ENCODE peak calls at places on chromosomes 3 and 15, in four cellular contexts. I is prostate gland, N is heart left ventricle, R is breast epithelium. X is an unnamed sample.

GRCh38 chr3:37112987-37113386 is 61.4 kb downstream of the LRRFIP2 start:
- DNase-seq in I (no peak), N (no peak), R (no peak), X (no peak)

GRCh38 chr3:127673191-127674098 is 693 bp downstream of the ABTB1 start:
- DNase-seq in I (no peak), N (peak), R (peak), X (no peak)

GRCh38 chr15:32733276-32733675 is 15.5 kb downstream of the GREM1 start:
- DNase-seq in I (no peak), N (no peak), R (no peak), X (no peak)

GRCh38 chr3:173397161-173398110 is at the start of gene NLGN1:
- DNase-seq in I (peak), N (peak), R (peak), X (peak)

GRCh38 chr15:96544162-96544756 is 213.8 kb downstream of the NR2F2 start:
- DNase-seq in I (no peak), N (no peak), R (no peak), X (no peak)

GRCh38 chr3:164018500-164018899 is 1059.8 kb downstream of the SI start:
- DNase-seq in I (no peak), N (no peak), R (no peak), X (no peak)

GRCh38 chr15:50247819-50248650 is 17.5 kb downstream of the HDC start:
- DNase-seq in I (peak), N (no peak), R (no peak), X (no peak)

GRCh38 chr3:134656211-134656800 is 5.5 kb upstream of the KY start:
- DNase-seq in I (no peak), N (no peak), R (no peak), X (no peak)

GRCh38 chr15:96333194-96334016 is 2.9 kb downstream of the NR2F2 start:
- DNase-seq in I (no peak), N (no peak), R (no peak), X (peak)

GRCh38 chr15:50865515-50866370 is 42.7 kb upstream of the AP4E1 start:
- DNase-seq in I (no peak), N (no peak), R (no peak), X (no peak)

GRCh38 chr3:41464401-41464800 is 265.1 kb downstream of the CTNNB1 start:
- DNase-seq in I (no peak), N (no peak), R (no peak), X (no peak)

GRCh38 chr15:62483817-62484216 is 318.7 kb upstream of the C2CD4B start:
- DNase-seq in I (no peak), N (peak), R (no peak), X (no peak)

GRCh38 chr3:52380023-52380422 is 63.9 kb downstream of the DNAH1 start:
- DNase-seq in I (no peak), N (no peak), R (no peak), X (no peak)

GRCh38 chr3:53773330-53773583 is 73.0 kb downstream of the CHDH start:
- DNase-seq in I (no peak), N (no peak), R (no peak), X (no peak)

GRCh38 chr15:38148476-38148875 is 104.2 kb upstream of the SPRED1 start:
- DNase-seq in I (no peak), N (no peak), R (no peak), X (no peak)

GRCh38 chr3:72175305-72175858 is 390.4 kb upstream of the PROK2 start:
- DNase-seq in I (no peak), N (no peak), R (no peak), X (no peak)

GRCh38 chr3:139571744-139572143 is 32.2 kb upstream of the RBP1 start:
- DNase-seq in I (no peak), N (no peak), R (no peak), X (no peak)

GRCh38 chr3:152399374-152399773 is 130.6 kb downstream of the MBNL1 start:
- DNase-seq in I (no peak), N (no peak), R (no peak), X (no peak)

GRCh38 chr3:68957895-68958294 is 25.5 kb upstream of the TAFA4 start:
- DNase-seq in I (no peak), N (no peak), R (no peak), X (no peak)

GRCh38 chr3:94136133-94136532 is 73.3 kb downstream of the NSUN3 start:
- DNase-seq in I (no peak), N (no peak), R (no peak), X (no peak)

GRCh38 chr3:42090973-42091731 is at the start of gene TRAK1:
- DNase-seq in I (peak), N (peak), R (no peak), X (peak)

GRCh38 chr3:107450254-107450653 is 72.5 kb upstream of the BBX start:
- DNase-seq in I (no peak), N (no peak), R (no peak), X (no peak)

GRCh38 chr3:69330891-69331400 is 54.9 kb downstream of the FRMD4B start:
- DNase-seq in I (no peak), N (no peak), R (no peak), X (no peak)

GRCh38 chr15:45166792-45167630 is 20.8 kb downstream of the SHF start:
- DNase-seq in I (peak), N (peak), R (peak), X (peak)

GRCh38 chr3:65677486-65677885 is 361.2 kb downstream of the MAGI1 start:
- DNase-seq in I (no peak), N (no peak), R (no peak), X (no peak)

GRCh38 chr3:109731639-109732473 is 394.5 kb upstream of the DPPA4 start:
- DNase-seq in I (peak), N (no peak), R (no peak), X (no peak)

GRCh38 chr15:66592505-66593218 is 26.9 kb upstream of the LCTL start:
- DNase-seq in I (no peak), N (no peak), R (no peak), X (no peak)

GRCh38 chr3:170910542-170910941 is 2.1 kb upstream of the EIF5A2 start:
- DNase-seq in I (no peak), N (no peak), R (no peak), X (no peak)

GRCh38 chr3:186985713-186986364 is 55.5 kb downstream of the ST6GAL1 start:
- DNase-seq in I (no peak), N (no peak), R (no peak), X (no peak)

GRCh38 chr3:50604628-50605588 is 6.7 kb downstream of the CISH start:
- DNase-seq in I (peak), N (peak), R (peak), X (peak)

GRCh38 chr3:151328298-151329036 is 882 bp downstream of the P2RY13 start:
- DNase-seq in I (no peak), N (no peak), R (no peak), X (no peak)

GRCh38 chr3:194952882-194953281 is 267.2 kb downstream of the FAM43A start:
- DNase-seq in I (no peak), N (no peak), R (no peak), X (no peak)

GRCh38 chr3:167732313-167733065 is 2.2 kb downstream of the PDCD10 start:
- DNase-seq in I (no peak), N (no peak), R (no peak), X (no peak)

GRCh38 chr3:13837751-13838150 is 42.1 kb downstream of the WNT7A start:
- DNase-seq in I (no peak), N (no peak), R (no peak), X (no peak)

GRCh38 chr15:39415634-39416033 is 165.2 kb upstream of the THBS1 start:
- DNase-seq in I (no peak), N (no peak), R (no peak), X (no peak)

GRCh38 chr15:82532383-82532990 is 7.8 kb downstream of the RPS17 start:
- DNase-seq in I (no peak), N (no peak), R (no peak), X (no peak)

GRCh38 chr3:149489060-149489690 is 14.7 kb downstream of the TM4SF4 start:
- DNase-seq in I (no peak), N (no peak), R (no peak), X (no peak)

GRCh38 chr15:50857763-50858162 is 50.7 kb upstream of the AP4E1 start:
- DNase-seq in I (no peak), N (no peak), R (no peak), X (no peak)

DNA sequence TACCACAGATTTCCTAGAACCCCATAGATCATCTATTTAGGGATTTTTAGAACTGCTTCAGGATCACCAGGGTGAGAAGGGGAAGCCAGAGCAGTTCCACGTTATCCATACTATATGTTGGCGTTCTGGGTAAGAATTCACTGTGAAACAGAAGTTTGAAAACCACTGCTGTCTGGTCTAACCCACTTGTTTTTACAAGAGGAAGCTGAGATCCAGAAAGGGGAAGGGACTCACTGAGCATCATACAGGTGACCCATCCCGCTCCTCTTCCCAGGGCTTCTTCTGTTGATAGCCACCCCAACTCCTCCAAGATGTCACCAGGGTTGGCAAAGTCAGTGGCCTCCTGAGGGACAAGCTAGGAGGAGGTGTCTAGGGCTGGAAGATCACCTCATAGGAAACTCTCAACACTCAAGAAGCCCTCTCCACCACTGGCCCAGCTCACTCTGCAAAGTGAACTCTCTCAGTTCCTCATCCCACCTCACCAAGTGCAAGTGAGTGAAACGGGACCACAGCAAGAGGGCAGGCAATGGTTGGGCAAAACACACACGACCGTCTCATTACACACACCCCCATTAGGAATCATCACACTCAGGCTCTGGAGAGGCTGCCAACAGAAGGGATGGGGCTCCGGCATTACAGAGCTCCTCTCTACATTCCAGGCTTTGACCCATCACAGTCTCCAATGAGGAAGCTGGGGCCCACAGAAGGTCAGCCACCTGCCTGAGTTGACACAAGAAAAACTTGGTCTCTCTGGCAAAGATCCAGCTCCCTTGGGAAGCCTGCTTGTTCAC is 1.8 kb downstream of the DAPK2 start:
- DNase-seq in I (no peak), N (no peak), R (no peak), X (peak)
- TF ChIP-seq POLR2A in I (no peak), N (no peak), R (no peak), X (no peak)

GRCh38 chr3:4977001-4977888 is 2.0 kb upstream of the BHLHE40 start:
- DNase-seq in I (peak), N (peak), R (peak), X (peak)
- H3K27ac ChIP-seq in I (peak), N (peak), R (peak), X (peak)

DNA sequence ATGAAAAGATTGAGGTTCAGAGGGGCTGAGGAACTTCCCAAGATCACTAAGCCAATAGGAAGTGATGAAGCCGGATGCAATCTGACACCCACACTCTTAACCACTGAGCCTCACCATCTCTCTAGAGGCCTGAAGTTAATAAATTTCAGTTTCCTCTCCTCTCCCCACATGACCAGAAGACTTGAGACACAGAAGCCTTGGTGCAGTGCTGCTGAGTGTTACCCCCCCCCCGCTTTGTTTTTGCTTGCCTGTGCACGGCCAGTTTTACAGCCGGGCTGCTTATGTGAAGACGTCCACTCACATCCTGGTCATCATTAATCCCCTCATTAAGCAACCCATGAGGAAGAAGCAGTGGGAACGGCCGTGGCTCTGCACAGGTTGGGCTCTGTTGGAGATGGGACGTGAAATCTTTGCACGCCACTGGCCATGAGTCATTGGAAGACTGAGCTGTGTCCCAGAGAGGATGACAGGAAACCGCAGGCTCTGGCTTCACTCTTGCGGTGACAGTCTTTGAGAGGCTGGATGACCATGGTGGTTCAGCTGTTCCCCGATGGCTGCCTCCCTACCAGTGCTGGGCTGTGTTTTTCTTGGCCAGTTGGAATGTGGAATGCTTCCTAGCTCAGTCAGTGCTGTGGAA is 232.5 kb upstream of the LRTM1 start:
- DNase-seq in I (no peak), N (peak), R (no peak), X (peak)
- TF ChIP-seq POLR2A in I (no peak), N (no peak), R (no peak), X (no peak)

GRCh38 chr15:85704021-85704420 is 90.7 kb downstream of the KLHL25 start:
- DNase-seq in I (no peak), N (no peak), R (no peak), X (no peak)
- H3K27ac ChIP-seq in I (peak), N (peak), R (peak), X (peak)

GRCh38 chr3:39286771-39287170 is 6.9 kb upstream of the CX3CR1 start:
- DNase-seq in I (no peak), N (no peak), R (no peak), X (no peak)

GRCh38 chr3:39289107-39289506 is 9.3 kb upstream of the CX3CR1 start:
- DNase-seq in I (no peak), N (no peak), R (no peak), X (no peak)

GRCh38 chr3:39287859-39288221 is 8.0 kb upstream of the CX3CR1 start:
- DNase-seq in I (no peak), N (no peak), R (no peak), X (no peak)

GRCh38 chr3:39287216-39287858 is 7.5 kb upstream of the CX3CR1 start:
- DNase-seq in I (no peak), N (no peak), R (no peak), X (peak)

DNA sequence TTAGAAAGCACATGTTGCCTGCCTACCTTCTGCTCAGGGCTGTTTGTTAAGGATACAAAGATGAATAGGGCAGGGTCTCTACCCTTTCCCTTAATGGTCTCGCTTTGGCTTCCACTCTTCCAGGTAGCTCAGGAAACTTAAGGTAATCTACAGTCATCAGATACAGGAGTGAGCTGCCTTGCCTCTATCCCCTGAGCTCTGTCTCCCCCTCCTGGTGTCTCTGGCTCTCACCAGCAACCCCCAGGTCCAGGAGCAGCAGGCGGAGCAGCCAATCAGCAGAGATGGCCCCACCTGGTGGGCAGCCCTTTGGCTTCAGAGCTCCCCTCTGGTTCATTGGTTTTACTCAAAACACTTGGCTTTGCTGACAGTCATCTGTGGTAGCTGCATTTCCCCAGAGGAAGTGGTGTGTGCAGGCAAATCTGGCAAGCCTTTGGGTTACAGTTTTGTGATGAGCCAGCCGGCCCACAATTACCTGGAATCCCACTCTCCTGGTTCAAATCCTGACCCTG is 8.5 kb upstream of the CX3CR1 start:
- DNase-seq in I (peak), N (peak), R (peak), X (peak)
- TF ChIP-seq POLR2A in I (no peak), N (no peak), R (no peak), X (no peak)

GRCh38 chr3:184479426-184480126 is 82.0 kb upstream of the EPHB3 start:
- DNase-seq in I (no peak), N (no peak), R (no peak), X (no peak)
- H3K27ac ChIP-seq in I (no peak), N (no peak), R (no peak), X (no peak)

GRCh38 chr3:32569540-32570425 is 875 bp downstream of the DYNC1LI1 start:
- DNase-seq in I (no peak), N (peak), R (peak), X (peak)

GRCh38 chr3:32575451-32575850 is 4.8 kb upstream of the DYNC1LI1 start:
- DNase-seq in I (no peak), N (no peak), R (no peak), X (no peak)

GRCh38 chr3:32571192-32571485 is 481 bp upstream of the DYNC1LI1 start:
- DNase-seq in I (no peak), N (no peak), R (peak), X (no peak)

GRCh38 chr3:32568953-32569352 is 1.7 kb downstream of the DYNC1LI1 start:
- DNase-seq in I (no peak), N (no peak), R (no peak), X (no peak)

GRCh38 chr3:32570426-32571191 is at the start of gene DYNC1LI1:
- DNase-seq in I (peak), N (peak), R (peak), X (peak)
- TF ChIP-seq POLR2A in I (peak), N (peak), R (no peak), X (peak)

GRCh38 chr15:31060429-31061140 is 40.9 kb downstream of the TRPM1 start:
- DNase-seq in I (no peak), N (no peak), R (no peak), X (no peak)
- H3K27ac ChIP-seq in I (no peak), N (no peak), R (no peak), X (no peak)

DNA sequence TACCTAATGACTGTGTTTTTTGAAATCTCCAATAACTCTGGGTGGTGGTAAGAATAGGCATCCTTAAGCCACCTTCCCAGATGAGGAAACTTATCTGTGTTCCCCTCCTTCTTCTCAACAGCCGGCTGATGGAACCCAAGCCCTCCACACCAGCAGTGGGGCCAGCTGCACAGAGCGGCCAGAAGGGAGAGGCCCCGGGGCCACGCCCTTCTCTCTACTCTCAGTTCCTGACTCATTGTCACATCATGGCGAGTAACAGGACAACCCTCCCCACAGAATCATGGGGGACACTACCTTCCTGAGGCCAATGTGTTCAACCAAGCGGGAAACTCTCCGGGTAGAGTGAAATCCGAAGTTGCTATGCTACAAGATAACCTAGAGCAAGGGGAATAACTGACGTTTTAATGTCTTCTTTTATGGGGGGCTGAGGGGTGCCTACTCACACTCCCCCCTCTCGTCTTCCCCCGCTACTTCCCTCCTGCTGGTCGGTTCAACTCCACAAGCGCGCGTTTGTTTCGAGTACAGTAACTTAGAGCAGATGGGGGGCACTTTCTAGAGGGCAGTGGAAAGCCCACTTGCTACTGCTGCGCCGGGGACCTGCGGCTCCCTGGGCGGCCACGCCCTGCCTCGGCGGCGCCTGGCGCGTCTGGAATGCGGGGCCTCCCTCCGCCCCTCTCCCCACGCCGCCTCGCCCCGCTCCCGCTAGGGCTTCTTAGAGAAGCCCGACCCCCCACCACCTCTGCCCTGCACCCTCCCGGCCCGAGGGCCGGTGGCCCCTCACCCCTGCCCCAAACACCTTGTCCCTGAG is 618 bp downstream of the ANXA2 start:
- DNase-seq in I (peak), N (peak), R (peak), X (peak)
- TF ChIP-seq POLR2A in I (peak), N (peak), R (peak), X (peak)

GRCh38 chr3:8659242-8659641 is 14.6 kb upstream of the SSUH2 start:
- DNase-seq in I (no peak), N (no peak), R (no peak), X (no peak)
- H3K27ac ChIP-seq in I (no peak), N (peak), R (no peak), X (no peak)

X was measured in gastrocnemius medialis.